ENCODE peak calls at places on chromosomes 13 and 19, in eight cellular contexts. J is stimulated activated CD8-positive, alpha-beta memory T cell treated with anti-CD3 and anti-CD28 coated beads, Interleukin-7, amount 100 ng/mL, for 4 hours; D is IMR-90; Q is nephron progenitor cell; K is AG04450; S is Right ventricle myocardium superior; M is stimulated activated CD4-positive, alpha-beta T cell treated with anti-CD3 and anti-CD28 coated beads, Interleukin-4, amount 100 ng/mL, for 48 hours; N is NCI-H1092. P is an unnamed sample.

GRCh38 chr13:26941345-26942174 is 181.0 kb upstream of the GPR12 start:
- DNase-seq in M (no peak), J (no peak), K (peak), S (no peak), D (peak), Q (no peak), N (no peak), P (no peak)

GRCh38 chr19:6728346-6728745 is 7.9 kb upstream of the C3 start:
- DNase-seq in N (no peak), J (no peak), D (no peak), M (no peak), K (no peak), S (peak), Q (no peak), P (no peak)

GRCh38 chr19:51094696-51095279 is 12.1 kb upstream of the KLK14 start:
- DNase-seq in N (no peak), D (no peak), K (no peak), Q (peak), J (no peak), M (peak), S (no peak), P (peak)

GRCh38 chr19:4359627-4360000 is 16.3 kb downstream of the MPND start:
- DNase-seq in N (no peak), K (no peak), J (no peak), Q (no peak), M (no peak), D (no peak), S (no peak), P (no peak)

GRCh38 chr19:40357655-40358054 is 9.2 kb downstream of the PLD3 start:
- DNase-seq in M (no peak), N (no peak), D (peak), Q (no peak), J (no peak), S (no peak), K (no peak), P (no peak)

GRCh38 chr13:43006893-43007631 is 15.0 kb upstream of the EPSTI1 start:
- DNase-seq in K (no peak), Q (no peak), D (peak), J (no peak), M (no peak), N (no peak), S (no peak), P (no peak)

GRCh38 chr19:29537601-29538000 is 11.8 kb downstream of the VSTM2B start:
- DNase-seq in N (no peak), J (no peak), M (no peak), Q (no peak), D (no peak), K (no peak), S (no peak), P (no peak)

GRCh38 chr19:45424191-45425058 is 708 bp upstream of the ERCC1 start:
- DNase-seq in J (no peak), M (peak), D (peak), Q (peak), K (peak), S (peak), N (no peak), P (no peak)

GRCh38 chr19:17159466-17160393 is 55.4 kb upstream of the USE1 start:
- DNase-seq in D (peak), Q (no peak), S (no peak), M (no peak), K (no peak), N (no peak), J (no peak), P (no peak)

GRCh38 chr13:70310720-70311119 is 202.5 kb upstream of the KLHL1 start:
- DNase-seq in Q (peak), M (no peak), S (no peak), J (no peak), N (peak), D (no peak), K (no peak), P (peak)

GRCh38 chr19:19280561-19280960 is 7.5 kb upstream of the TM6SF2 start:
- DNase-seq in Q (no peak), M (no peak), D (peak), N (no peak), K (no peak), J (no peak), S (no peak), P (no peak)

GRCh38 chr13:109145631-109146030 is 516.2 kb downstream of the MYO16 start:
- DNase-seq in Q (peak), S (no peak), M (no peak), K (peak), N (peak), D (peak), J (no peak), P (peak)

GRCh38 chr13:50484472-50485113 is 358.9 kb downstream of the DLEU7 start:
- DNase-seq in J (no peak), K (no peak), Q (no peak), D (no peak), M (no peak), S (no peak), N (no peak), P (no peak)